ENCODE peak calls at places on chromosomes 13 and 19, in five cellular contexts. P, C, V, S and L are unnamed samples.

GRCh38 chr13:77521595-77522367 is 13.7 kb upstream of the SCEL start:
- DNase-seq in V (no peak), S (no peak), C (no peak), P (no peak), L (no peak)

GRCh38 chr13:87676254-87677042 is 5.3 kb downstream of the SLITRK5 start:
- DNase-seq in C (no peak), S (no peak), V (no peak), P (no peak), L (no peak)

GRCh38 chr13:30739646-30740642 is 4.6 kb downstream of the ALOX5AP start:
- DNase-seq in S (no peak), V (peak; percentile 95), C (peak; percentile 30), P (peak; percentile 61), L (no peak)

GRCh38 chr13:30148171-30148754 is 159.1 kb downstream of the KATNAL1 start:
- DNase-seq in V (no peak), C (no peak), S (no peak), P (no peak), L (no peak)

GRCh38 chr19:20333508-20333907 is 166.5 kb downstream of the ZNF486 start:
- DNase-seq in S (no peak), C (no peak), V (no peak), P (no peak), L (no peak)

GRCh38 chr13:44317752-44318550 is 55.7 kb upstream of the SERP2 start:
- DNase-seq in V (peak; percentile 72), P (no peak), C (no peak), S (no peak), L (no peak)

GRCh38 chr13:109631069-109631468 is 155.3 kb downstream of the IRS2 start:
- DNase-seq in C (no peak), S (no peak), P (no peak), V (no peak), L (no peak)

GRCh38 chr19:38547446-38547845 is 70.3 kb downstream of the MAP4K1 start:
- DNase-seq in C (no peak), P (no peak), V (no peak), S (no peak), L (no peak)

GRCh38 chr13:99307247-99307646 is at the start of gene GPR183:
- DNase-seq in C (no peak), P (no peak), S (no peak), V (peak; percentile 43), L (no peak)

GRCh38 chr19:19463348-19464117 is 51.8 kb downstream of the TSSK6 start:
- DNase-seq in C (no peak), P (no peak), S (no peak), V (peak; percentile 86), L (no peak)

GRCh38 chr13:103948477-103948876 is 882.3 kb upstream of the SLC10A2 start:
- DNase-seq in P (no peak), V (no peak), S (no peak), C (no peak), L (no peak)

GRCh38 chr13:90461398-90461797 is 886.1 kb upstream of the MIR17HG start:
- DNase-seq in P (no peak), V (no peak), S (no peak), C (no peak), L (no peak)

GRCh38 chr19:39372941-39373340 is 18.0 kb downstream of the PAF1 start:
- DNase-seq in C (no peak), S (no peak), P (no peak), V (peak; percentile 28), L (no peak)

GRCh38 chr19:3389876-3390361 is 23.5 kb downstream of the NFIC start:
- DNase-seq in V (peak; percentile 39), S (no peak), P (no peak), C (no peak), L (no peak)

GRCh38 chr13:83810136-83810535 is 72.1 kb downstream of the SLITRK1 start:
- DNase-seq in C (no peak), V (no peak), P (no peak), S (no peak), L (no peak)

GRCh38 chr13:111187879-111188643 is 73.0 kb downstream of the ARHGEF7 start:
- DNase-seq in V (peak; percentile 67), C (no peak), P (no peak), S (peak; percentile 58), L (no peak)